ENCODE peak calls at places on chromosomes 3 and 15, in six cellular contexts. B is Calu3, E is astrocyte of the spinal cord, T is SW480, L is hypothalamus, K is activated T-cell treated with anti-CD3 and anti-CD28 coated beads for 1 hour. H is an unnamed sample.

GRCh38 chr3:52696830-52697621 is 8.6 kb downstream of the GLT8D1 start:
- DNase-seq in B (no peak), E (no peak), T (no peak), L (no peak), K (no peak), H (no peak)

GRCh38 chr15:85622432-85622831 is 172.3 kb downstream of the KLHL25 start:
- DNase-seq in B (no peak), E (no peak), T (no peak), L (no peak), K (no peak), H (peak)

GRCh38 chr3:24680214-24680967 is 185.7 kb upstream of the THRB start:
- DNase-seq in B (peak), E (peak), T (peak), L (no peak), K (peak), H (peak)

GRCh38 chr15:51866751-51867150 is 37.3 kb downstream of the TMOD3 start:
- DNase-seq in B (no peak), E (no peak), T (no peak), L (no peak), K (no peak), H (no peak)

GRCh38 chr15:95866698-95867440 is 463.6 kb upstream of the NR2F2 start:
- DNase-seq in B (no peak), E (no peak), T (no peak), L (no peak), K (no peak), H (peak)

GRCh38 chr3:12687948-12688347 is 24.0 kb upstream of the RAF1 start:
- DNase-seq in B (no peak), E (no peak), T (no peak), L (no peak), K (no peak), H (no peak)

GRCh38 chr3:117407317-117407716 is 697.7 kb downstream of the TUSC7 start:
- DNase-seq in B (peak), E (no peak), T (peak), L (no peak), K (no peak), H (peak)

GRCh38 chr3:139716908-139717485 is 39.2 kb upstream of the NMNAT3 start:
- DNase-seq in B (no peak), E (no peak), T (no peak), L (no peak), K (no peak), H (no peak)

GRCh38 chr3:179811321-179812095 is 158.7 kb downstream of the USP13 start:
- DNase-seq in B (peak), E (peak), T (peak), L (no peak), K (no peak), H (peak)

GRCh38 chr3:56119575-56120349 is 348.5 kb downstream of the ERC2 start:
- DNase-seq in B (no peak), E (peak), T (no peak), L (no peak), K (no peak), H (peak)

GRCh38 chr15:45242289-45242688 is 9.7 kb upstream of the SLC28A2 start:
- DNase-seq in B (peak), E (peak), T (no peak), L (no peak), K (no peak), H (peak)

GRCh38 chr3:45635475-45636256 is 41.1 kb downstream of the LIMD1 start:
- DNase-seq in B (peak), E (peak), T (peak), L (no peak), K (no peak), H (peak)

GRCh38 chr15:48718646-48719045 is 73.1 kb upstream of the FBN1 start:
- DNase-seq in B (no peak), E (peak), T (no peak), L (no peak), K (no peak), H (peak)

GRCh38 chr3:14467723-14468620 is 65.6 kb downstream of the SLC6A6 start:
- DNase-seq in B (peak), E (no peak), T (peak), L (no peak), K (peak), H (peak)

GRCh38 chr15:80536231-80536630 is 132.0 kb downstream of the ARNT2 start:
- DNase-seq in B (no peak), E (no peak), T (no peak), L (no peak), K (no peak), H (no peak)

GRCh38 chr3:40713306-40713705 is 188.5 kb downstream of the ZNF621 start:
- DNase-seq in B (no peak), E (no peak), T (no peak), L (no peak), K (no peak), H (no peak)

H was measured in fibroblast of the aortic adventitia.